ENCODE peak calls at places on chromosomes 7 and 10, in seven cellular contexts. M is activated T-helper 1 cell treated with anti-CD3 and anti-CD28 coated beads, Interleukin-2, amount 50 U/mL, for 16 hours; J is GM20000; Z is RPMI7951; D is MV-4-11; R is AG20443; Q is stimulated activated CD4-positive, alpha-beta T cell treated with anti-CD3 and anti-CD28 coated beads, Interleukin-1b, Interleukin-23, amount 100 ng/mL, for 24 hours. O is an unnamed sample.

GRCh38 chr10:48496831-48497792 is 107.8 kb downstream of the ARHGAP22 start:
- DNase-seq in M (no peak), J (no peak), Z (peak), D (peak), R (peak), Q (no peak), O (no peak)

GRCh38 chr7:44104880-44105771 is 981 bp downstream of the AEBP1 start:
- DNase-seq in M (no peak), J (peak), Z (peak), D (no peak), R (peak), Q (no peak), O (peak)

GRCh38 chr10:133241501-133242205 is 4.0 kb downstream of the VENTX start:
- DNase-seq in M (no peak), J (no peak), Z (no peak), D (peak), R (no peak), Q (no peak), O (no peak)

GRCh38 chr7:155377837-155378579 is 79.9 kb upstream of the EN2 start:
- DNase-seq in M (no peak), J (no peak), Z (peak), D (no peak), R (peak), Q (no peak), O (peak)

GRCh38 chr10:63200416-63200815 is 67.3 kb downstream of the NRBF2 start:
- DNase-seq in M (no peak), J (no peak), Z (no peak), D (no peak), R (no peak), Q (no peak), O (no peak)

GRCh38 chr10:75186310-75186709 is 24.3 kb upstream of the VDAC2 start:
- DNase-seq in M (no peak), J (no peak), Z (no peak), D (no peak), R (no peak), Q (no peak), O (no peak)

GRCh38 chr7:75657866-75658265 is 80.9 kb downstream of the HIP1 start:
- DNase-seq in M (no peak), J (no peak), Z (no peak), D (no peak), R (no peak), Q (no peak), O (peak)

GRCh38 chr7:373818-374705 is 84.1 kb downstream of the FOXL3 start:
- DNase-seq in M (no peak), J (no peak), Z (no peak), D (no peak), R (no peak), Q (no peak), O (no peak)